ENCODE peak calls at places on chromosomes 5 and 9, in five cellular contexts. One of them, this sample, is unnamed.

GRCh38 chr5:170305646-170306025 is 8.1 kb upstream of the LCP2 start:
- DNase-seq in DND-41: no peak
- DNase-seq in testis: no peak
- DNase-seq in activated CD8-positive, alpha-beta memory T cell treated with anti-CD3 and anti-CD28 coated beads, Interleukin-2, amount 50 U/mL, for 4 hours: no peak
- DNase-seq in H54: no peak
- DNase-seq in this sample: no peak

GRCh38 chr9:131361202-131361833 is 32.6 kb upstream of the PRRC2B start:
- DNase-seq in testis: no peak
- DNase-seq in H54: no peak
- DNase-seq in activated CD8-positive, alpha-beta memory T cell treated with anti-CD3 and anti-CD28 coated beads, Interleukin-2, amount 50 U/mL, for 4 hours: peak
- DNase-seq in DND-41: peak
- DNase-seq in this sample: peak

GRCh38 chr5:1983919-1984695 is 101.4 kb upstream of the IRX4 start:
- DNase-seq in H54: no peak
- DNase-seq in testis: no peak
- DNase-seq in DND-41: no peak
- DNase-seq in activated CD8-positive, alpha-beta memory T cell treated with anti-CD3 and anti-CD28 coated beads, Interleukin-2, amount 50 U/mL, for 4 hours: no peak
- DNase-seq in this sample: no peak

GRCh38 chr9:124297553-124297905 is 39.8 kb downstream of the NEK6 start:
- DNase-seq in H54: peak
- DNase-seq in DND-41: no peak
- DNase-seq in testis: peak
- DNase-seq in activated CD8-positive, alpha-beta memory T cell treated with anti-CD3 and anti-CD28 coated beads, Interleukin-2, amount 50 U/mL, for 4 hours: no peak
- DNase-seq in this sample: no peak

GRCh38 chr5:65952259-65952658 is 25.9 kb downstream of the ERBIN start:
- DNase-seq in DND-41: no peak
- DNase-seq in testis: no peak
- DNase-seq in activated CD8-positive, alpha-beta memory T cell treated with anti-CD3 and anti-CD28 coated beads, Interleukin-2, amount 50 U/mL, for 4 hours: no peak
- DNase-seq in H54: no peak
- DNase-seq in this sample: no peak

GRCh38 chr9:38432922-38433510 is 8.8 kb upstream of the IGFBPL1 start:
- DNase-seq in DND-41: peak
- DNase-seq in activated CD8-positive, alpha-beta memory T cell treated with anti-CD3 and anti-CD28 coated beads, Interleukin-2, amount 50 U/mL, for 4 hours: no peak
- DNase-seq in H54: no peak
- DNase-seq in testis: no peak
- DNase-seq in this sample: no peak

GRCh38 chr9:19124430-19124793 is 2.9 kb downstream of the PLIN2 start:
- DNase-seq in testis: no peak
- DNase-seq in activated CD8-positive, alpha-beta memory T cell treated with anti-CD3 and anti-CD28 coated beads, Interleukin-2, amount 50 U/mL, for 4 hours: no peak
- DNase-seq in DND-41: no peak
- DNase-seq in H54: no peak
- DNase-seq in this sample: no peak

GRCh38 chr5:138230981-138231589 is 18.0 kb upstream of the CDC23 start:
- DNase-seq in testis: no peak
- DNase-seq in DND-41: peak
- DNase-seq in activated CD8-positive, alpha-beta memory T cell treated with anti-CD3 and anti-CD28 coated beads, Interleukin-2, amount 50 U/mL, for 4 hours: no peak
- DNase-seq in H54: no peak
- DNase-seq in this sample: no peak

GRCh38 chr9:95953986-95954385 is 78.5 kb downstream of the ERCC6L2 start:
- DNase-seq in testis: no peak
- DNase-seq in DND-41: no peak
- DNase-seq in H54: no peak
- DNase-seq in activated CD8-positive, alpha-beta memory T cell treated with anti-CD3 and anti-CD28 coated beads, Interleukin-2, amount 50 U/mL, for 4 hours: no peak
- DNase-seq in this sample: no peak

GRCh38 chr5:96157077-96157780 is 195.6 kb upstream of the ELL2 start:
- DNase-seq in H54: no peak
- DNase-seq in testis: no peak
- DNase-seq in activated CD8-positive, alpha-beta memory T cell treated with anti-CD3 and anti-CD28 coated beads, Interleukin-2, amount 50 U/mL, for 4 hours: no peak
- DNase-seq in DND-41: no peak
- DNase-seq in this sample: no peak

GRCh38 chr9:135701067-135701967 is 668 bp upstream of the KCNT1 start:
- DNase-seq in testis: no peak
- DNase-seq in H54: no peak
- DNase-seq in activated CD8-positive, alpha-beta memory T cell treated with anti-CD3 and anti-CD28 coated beads, Interleukin-2, amount 50 U/mL, for 4 hours: peak
- DNase-seq in DND-41: peak
- DNase-seq in this sample: no peak

GRCh38 chr5:1736889-1737711 is 62.5 kb downstream of the MRPL36 start:
- DNase-seq in testis: no peak
- DNase-seq in H54: no peak
- DNase-seq in activated CD8-positive, alpha-beta memory T cell treated with anti-CD3 and anti-CD28 coated beads, Interleukin-2, amount 50 U/mL, for 4 hours: no peak
- DNase-seq in DND-41: no peak
- DNase-seq in this sample: no peak

GRCh38 chr5:105868038-105868775 is 1802.5 kb downstream of the EFNA5 start:
- DNase-seq in testis: no peak
- DNase-seq in H54: no peak
- DNase-seq in activated CD8-positive, alpha-beta memory T cell treated with anti-CD3 and anti-CD28 coated beads, Interleukin-2, amount 50 U/mL, for 4 hours: no peak
- DNase-seq in DND-41: no peak
- DNase-seq in this sample: no peak

GRCh38 chr9:133967024-133967741 is 24.9 kb downstream of the VAV2 start:
- DNase-seq in activated CD8-positive, alpha-beta memory T cell treated with anti-CD3 and anti-CD28 coated beads, Interleukin-2, amount 50 U/mL, for 4 hours: no peak
- DNase-seq in testis: no peak
- DNase-seq in H54: no peak
- DNase-seq in DND-41: no peak
- DNase-seq in this sample: no peak

GRCh38 chr5:119406551-119406950 is 45.7 kb upstream of the HSD17B4 start:
- DNase-seq in H54: no peak
- DNase-seq in testis: no peak
- DNase-seq in DND-41: no peak
- DNase-seq in activated CD8-positive, alpha-beta memory T cell treated with anti-CD3 and anti-CD28 coated beads, Interleukin-2, amount 50 U/mL, for 4 hours: no peak
- DNase-seq in this sample: no peak

GRCh38 chr5:12467799-12468198 is 563.6 kb upstream of the CTNND2 start:
- DNase-seq in activated CD8-positive, alpha-beta memory T cell treated with anti-CD3 and anti-CD28 coated beads, Interleukin-2, amount 50 U/mL, for 4 hours: no peak
- DNase-seq in DND-41: no peak
- DNase-seq in testis: no peak
- DNase-seq in H54: no peak
- DNase-seq in this sample: no peak

GRCh38 chr9:85740821-85741111 is 988 bp downstream of the AGTPBP1 start:
- DNase-seq in activated CD8-positive, alpha-beta memory T cell treated with anti-CD3 and anti-CD28 coated beads, Interleukin-2, amount 50 U/mL, for 4 hours: no peak
- DNase-seq in DND-41: no peak
- DNase-seq in H54: no peak
- DNase-seq in testis: no peak
- DNase-seq in this sample: no peak

GRCh38 chr9:112050544-112051475 is 124.3 kb downstream of the SUSD1 start:
- DNase-seq in H54: no peak
- DNase-seq in testis: peak
- DNase-seq in activated CD8-positive, alpha-beta memory T cell treated with anti-CD3 and anti-CD28 coated beads, Interleukin-2, amount 50 U/mL, for 4 hours: no peak
- DNase-seq in DND-41: no peak
- DNase-seq in this sample: no peak

GRCh38 chr5:57676228-57677098 is 193.9 kb upstream of the ACTBL2 start:
- DNase-seq in H54: no peak
- DNase-seq in testis: no peak
- DNase-seq in DND-41: no peak
- DNase-seq in activated CD8-positive, alpha-beta memory T cell treated with anti-CD3 and anti-CD28 coated beads, Interleukin-2, amount 50 U/mL, for 4 hours: no peak
- DNase-seq in this sample: no peak

GRCh38 chr5:9431496-9432258 is 114.2 kb downstream of the SEMA5A start:
- DNase-seq in H54: no peak
- DNase-seq in DND-41: no peak
- DNase-seq in testis: no peak
- DNase-seq in activated CD8-positive, alpha-beta memory T cell treated with anti-CD3 and anti-CD28 coated beads, Interleukin-2, amount 50 U/mL, for 4 hours: no peak
- DNase-seq in this sample: no peak

GRCh38 chr5:120463991-120464626 is at the start of gene PRR16:
- DNase-seq in testis: peak
- DNase-seq in DND-41: no peak
- DNase-seq in activated CD8-positive, alpha-beta memory T cell treated with anti-CD3 and anti-CD28 coated beads, Interleukin-2, amount 50 U/mL, for 4 hours: no peak
- DNase-seq in H54: no peak
- DNase-seq in this sample: no peak

GRCh38 chr5:61313960-61314681 is 17.9 kb upstream of the ZSWIM6 start:
- DNase-seq in H54: peak
- DNase-seq in DND-41: no peak
- DNase-seq in activated CD8-positive, alpha-beta memory T cell treated with anti-CD3 and anti-CD28 coated beads, Interleukin-2, amount 50 U/mL, for 4 hours: no peak
- DNase-seq in testis: no peak
- DNase-seq in this sample: no peak

GRCh38 chr9:70531286-70531685 is 116.8 kb upstream of the KLF9 start:
- DNase-seq in H54: no peak
- DNase-seq in activated CD8-positive, alpha-beta memory T cell treated with anti-CD3 and anti-CD28 coated beads, Interleukin-2, amount 50 U/mL, for 4 hours: no peak
- DNase-seq in testis: no peak
- DNase-seq in DND-41: no peak
- DNase-seq in this sample: no peak

GRCh38 chr9:19430201-19430760 is 21.5 kb downstream of the ACER2 start:
- DNase-seq in H54: no peak
- DNase-seq in activated CD8-positive, alpha-beta memory T cell treated with anti-CD3 and anti-CD28 coated beads, Interleukin-2, amount 50 U/mL, for 4 hours: no peak
- DNase-seq in testis: no peak
- DNase-seq in DND-41: no peak
- DNase-seq in this sample: no peak

GRCh38 chr5:151141535-151141934 is 16.0 kb downstream of the ANXA6 start:
- DNase-seq in activated CD8-positive, alpha-beta memory T cell treated with anti-CD3 and anti-CD28 coated beads, Interleukin-2, amount 50 U/mL, for 4 hours: peak
- DNase-seq in DND-41: no peak
- DNase-seq in testis: peak
- DNase-seq in H54: no peak
- DNase-seq in this sample: peak

GRCh38 chr5:142585451-142585850 is 100.4 kb downstream of the FGF1 start:
- DNase-seq in DND-41: no peak
- DNase-seq in activated CD8-positive, alpha-beta memory T cell treated with anti-CD3 and anti-CD28 coated beads, Interleukin-2, amount 50 U/mL, for 4 hours: no peak
- DNase-seq in H54: no peak
- DNase-seq in testis: no peak
- DNase-seq in this sample: no peak

GRCh38 chr5:3595102-3595961 is at the start of gene IRX1:
- DNase-seq in H54: peak
- DNase-seq in testis: no peak
- DNase-seq in activated CD8-positive, alpha-beta memory T cell treated with anti-CD3 and anti-CD28 coated beads, Interleukin-2, amount 50 U/mL, for 4 hours: no peak
- DNase-seq in DND-41: no peak
- DNase-seq in this sample: no peak

GRCh38 chr9:137761032-137761431 is 116.5 kb upstream of the CACNA1B start:
- DNase-seq in H54: no peak
- DNase-seq in DND-41: no peak
- DNase-seq in activated CD8-positive, alpha-beta memory T cell treated with anti-CD3 and anti-CD28 coated beads, Interleukin-2, amount 50 U/mL, for 4 hours: no peak
- DNase-seq in testis: no peak
- DNase-seq in this sample: no peak

This sample was measured in naive thymus-derived CD8-positive, alpha-beta T cell.